ENCODE peak calls at places on chromosomes 2 and 18, in four cellular contexts. P is mesothelial cell of epicardium, F is hepatocyte, N is AG10803. G is an unnamed sample.

GRCh38 chr2:132374551-132374950 is 42.1 kb upstream of the GPR39 start:
- DNase-seq in P (no peak), N (peak), F (no peak), G (peak)

GRCh38 chr18:73975266-73975665 is 172.4 kb downstream of the FBXO15 start:
- DNase-seq in N (peak), P (no peak), F (no peak), G (no peak)

GRCh38 chr2:151619337-151619989 is 114.8 kb downstream of the NEB start:
- DNase-seq in F (no peak), P (no peak), N (no peak), G (no peak)

GRCh38 chr18:25594351-25594750 is 242.4 kb upstream of the ZNF521 start:
- DNase-seq in P (no peak), N (no peak), F (no peak), G (peak)

GRCh38 chr2:48414980-48415764 is 114.8 kb upstream of the STON1 start:
- DNase-seq in F (no peak), N (peak), P (no peak), G (no peak)

GRCh38 chr2:36708119-36708741 is 11.7 kb downstream of the VIT start:
- DNase-seq in N (peak), P (no peak), F (no peak), G (peak)

GRCh38 chr18:74353169-74353775 is 37.6 kb downstream of the C18orf63 start:
- DNase-seq in F (peak), P (peak), N (peak), G (peak)

GRCh38 chr2:12486205-12487118 is 230.3 kb upstream of the TRIB2 start:
- DNase-seq in P (no peak), F (peak), N (peak), G (no peak)

GRCh38 chr2:9782197-9782719 is 61.0 kb upstream of the TAF1B start:
- DNase-seq in F (peak), N (no peak), P (no peak), G (no peak)
- TF ChIP-seq CTCF in F (peak), N (no peak), P (no peak), G (no peak)

GRCh38 chr2:4354678-4355077 is 651.3 kb downstream of the DCDC2C start:
- DNase-seq in F (peak), P (no peak), N (no peak), G (no peak)
- TF ChIP-seq CTCF in F (peak), P (peak), N (no peak), G (peak)

GRCh38 chr2:31028415-31028814 is 109.8 kb downstream of the GALNT14 start:
- DNase-seq in F (no peak), N (no peak), P (no peak), G (no peak)

GRCh38 chr2:31037058-31037457 is 101.2 kb downstream of the GALNT14 start:
- DNase-seq in P (no peak), N (no peak), F (no peak), G (no peak)

GRCh38 chr2:31032475-31032874 is 105.8 kb downstream of the GALNT14 start:
- DNase-seq in F (no peak), N (no peak), P (no peak), G (no peak)

GRCh38 chr2:31031132-31031706 is 107.0 kb downstream of the GALNT14 start:
- DNase-seq in P (no peak), F (no peak), N (no peak), G (no peak)

DNA sequence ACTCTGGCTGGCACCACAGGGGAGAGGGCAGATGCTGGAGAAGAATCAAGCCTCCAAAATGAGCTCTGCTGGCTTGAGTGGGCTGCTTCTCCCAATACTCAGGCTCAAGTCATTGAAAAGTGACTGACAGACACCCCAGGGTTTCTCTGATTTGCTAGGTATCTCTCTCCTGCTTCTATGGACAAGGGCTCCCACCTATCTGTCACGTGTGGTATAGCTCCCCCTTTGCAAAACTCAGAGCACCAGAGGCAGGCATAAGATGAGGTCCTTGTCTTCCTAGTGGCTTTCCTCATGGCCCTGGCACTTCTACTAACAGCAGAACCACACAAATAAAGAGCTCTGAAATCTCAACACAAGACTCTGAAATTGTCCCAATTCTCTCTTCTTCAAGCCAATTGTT is 105.2 kb downstream of the GALNT14 start:
- DNase-seq in F (no peak), N (no peak), P (no peak), G (no peak)
- TF ChIP-seq CTCF in F (no peak), N (no peak), P (no peak), G (no peak)

GRCh38 chr2:30400151-30400954 is 46.7 kb upstream of the LCLAT1 start:
- DNase-seq in P (no peak), F (no peak), N (peak), G (no peak)
- TF ChIP-seq CTCF in P (no peak), F (no peak), N (no peak), G (no peak)

GRCh38 chr2:215269397-215270117 is 42.3 kb upstream of the ATIC start:
- DNase-seq in N (peak), F (peak), P (peak), G (peak)
- TF ChIP-seq CTCF in N (peak), F (peak), P (peak), G (peak)

GRCh38 chr2:43455735-43456642 is 139.8 kb downstream of the THADA start:
- DNase-seq in N (peak), F (peak), P (no peak), G (peak)
- TF ChIP-seq CTCF in N (no peak), F (no peak), P (no peak), G (no peak)

DNA sequence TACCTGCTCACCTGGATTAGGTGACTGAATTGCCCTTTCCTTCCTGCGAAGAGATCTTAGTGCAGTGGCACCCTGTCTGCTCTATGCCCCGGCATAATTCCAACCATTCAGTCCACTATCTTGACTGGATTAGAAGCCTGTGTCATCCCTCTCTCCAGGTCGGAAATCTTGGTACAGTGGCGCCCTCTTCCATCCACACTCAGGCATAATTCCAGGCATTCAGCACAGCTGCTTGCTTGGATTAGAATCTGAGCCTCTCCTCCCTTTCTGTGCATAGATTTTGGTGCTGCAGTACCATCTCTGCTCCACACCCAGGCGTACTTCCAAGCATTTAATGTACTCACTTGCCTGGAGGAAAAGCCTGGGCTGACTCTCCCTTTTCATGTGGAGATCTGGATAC is 1389.3 kb upstream of the TMEFF2 start:
- DNase-seq in P (no peak), N (no peak), F (peak), G (no peak)
- TF ChIP-seq CTCF in P (no peak), N (no peak), F (peak), G (no peak)